ENCODE peak calls at places on chromosomes 6 and 20, in five cellular contexts. One of them, this sample, is unnamed.

GRCh38 chr6:37218501-37218900 is 39.1 kb upstream of the TBC1D22B start:
- DNase-seq in HTR-8/SVneo: no peak
- DNase-seq in T-cell: no peak
- DNase-seq in heart right ventricle: no peak
- DNase-seq in stimulated activated CD4-positive, alpha-beta T cell treated with anti-CD3 and anti-CD28 coated beads, Interleukin-12 subunit alpha, Interleukin-12 subunit beta, amount 100 ng/mL, for 48 hours: no peak
- DNase-seq in this sample: peak

GRCh38 chr20:36366623-36367369 is 60.7 kb downstream of the DLGAP4 start:
- DNase-seq in stimulated activated CD4-positive, alpha-beta T cell treated with anti-CD3 and anti-CD28 coated beads, Interleukin-12 subunit alpha, Interleukin-12 subunit beta, amount 100 ng/mL, for 48 hours: no peak
- DNase-seq in heart right ventricle: no peak
- DNase-seq in T-cell: no peak
- DNase-seq in HTR-8/SVneo: no peak
- DNase-seq in this sample: no peak

GRCh38 chr6:11232968-11233626 is 629 bp upstream of the NEDD9 start:
- DNase-seq in T-cell: no peak
- DNase-seq in HTR-8/SVneo: peak
- DNase-seq in heart right ventricle: no peak
- DNase-seq in stimulated activated CD4-positive, alpha-beta T cell treated with anti-CD3 and anti-CD28 coated beads, Interleukin-12 subunit alpha, Interleukin-12 subunit beta, amount 100 ng/mL, for 48 hours: no peak
- DNase-seq in this sample: peak

GRCh38 chr6:30626484-30627366 is at the start of gene ATAT1:
- DNase-seq in heart right ventricle: peak
- DNase-seq in HTR-8/SVneo: peak
- DNase-seq in T-cell: peak
- DNase-seq in stimulated activated CD4-positive, alpha-beta T cell treated with anti-CD3 and anti-CD28 coated beads, Interleukin-12 subunit alpha, Interleukin-12 subunit beta, amount 100 ng/mL, for 48 hours: peak
- DNase-seq in this sample: peak

GRCh38 chr20:50027611-50028105 is 44.9 kb downstream of the SNAI1 start:
- DNase-seq in heart right ventricle: peak
- DNase-seq in HTR-8/SVneo: peak
- DNase-seq in stimulated activated CD4-positive, alpha-beta T cell treated with anti-CD3 and anti-CD28 coated beads, Interleukin-12 subunit alpha, Interleukin-12 subunit beta, amount 100 ng/mL, for 48 hours: no peak
- DNase-seq in T-cell: no peak
- DNase-seq in this sample: peak

GRCh38 chr6:142373268-142374089 is 71.7 kb downstream of the ADGRG6 start:
- DNase-seq in HTR-8/SVneo: no peak
- DNase-seq in T-cell: no peak
- DNase-seq in stimulated activated CD4-positive, alpha-beta T cell treated with anti-CD3 and anti-CD28 coated beads, Interleukin-12 subunit alpha, Interleukin-12 subunit beta, amount 100 ng/mL, for 48 hours: no peak
- DNase-seq in heart right ventricle: no peak
- DNase-seq in this sample: no peak

GRCh38 chr6:158328446-158328845 is 16.2 kb downstream of the TULP4 start:
- DNase-seq in HTR-8/SVneo: no peak
- DNase-seq in T-cell: no peak
- DNase-seq in heart right ventricle: no peak
- DNase-seq in stimulated activated CD4-positive, alpha-beta T cell treated with anti-CD3 and anti-CD28 coated beads, Interleukin-12 subunit alpha, Interleukin-12 subunit beta, amount 100 ng/mL, for 48 hours: no peak
- DNase-seq in this sample: no peak

GRCh38 chr6:86856937-86857563 is 80.3 kb upstream of the HTR1E start:
- DNase-seq in stimulated activated CD4-positive, alpha-beta T cell treated with anti-CD3 and anti-CD28 coated beads, Interleukin-12 subunit alpha, Interleukin-12 subunit beta, amount 100 ng/mL, for 48 hours: peak
- DNase-seq in heart right ventricle: no peak
- DNase-seq in HTR-8/SVneo: peak
- DNase-seq in T-cell: no peak
- DNase-seq in this sample: peak

GRCh38 chr20:1462001-1462400 is 4.6 kb downstream of the NSFL1C start:
- DNase-seq in stimulated activated CD4-positive, alpha-beta T cell treated with anti-CD3 and anti-CD28 coated beads, Interleukin-12 subunit alpha, Interleukin-12 subunit beta, amount 100 ng/mL, for 48 hours: no peak
- DNase-seq in HTR-8/SVneo: no peak
- DNase-seq in T-cell: no peak
- DNase-seq in heart right ventricle: no peak
- DNase-seq in this sample: no peak

GRCh38 chr6:105641507-105641906 is 238.6 kb upstream of the PREP start:
- DNase-seq in stimulated activated CD4-positive, alpha-beta T cell treated with anti-CD3 and anti-CD28 coated beads, Interleukin-12 subunit alpha, Interleukin-12 subunit beta, amount 100 ng/mL, for 48 hours: no peak
- DNase-seq in T-cell: no peak
- DNase-seq in heart right ventricle: no peak
- DNase-seq in HTR-8/SVneo: no peak
- DNase-seq in this sample: no peak

GRCh38 chr6:3231213-3232016 is 4.0 kb upstream of the TUBB2B start:
- DNase-seq in HTR-8/SVneo: peak
- DNase-seq in heart right ventricle: no peak
- DNase-seq in stimulated activated CD4-positive, alpha-beta T cell treated with anti-CD3 and anti-CD28 coated beads, Interleukin-12 subunit alpha, Interleukin-12 subunit beta, amount 100 ng/mL, for 48 hours: no peak
- DNase-seq in T-cell: no peak
- DNase-seq in this sample: peak

GRCh38 chr20:37801921-37802320 is 101.0 kb upstream of the VSTM2L start:
- DNase-seq in T-cell: no peak
- DNase-seq in heart right ventricle: no peak
- DNase-seq in stimulated activated CD4-positive, alpha-beta T cell treated with anti-CD3 and anti-CD28 coated beads, Interleukin-12 subunit alpha, Interleukin-12 subunit beta, amount 100 ng/mL, for 48 hours: no peak
- DNase-seq in HTR-8/SVneo: no peak
- DNase-seq in this sample: peak

GRCh38 chr20:63536241-63536977 is 767 bp downstream of the PTK6 start:
- DNase-seq in heart right ventricle: peak
- DNase-seq in stimulated activated CD4-positive, alpha-beta T cell treated with anti-CD3 and anti-CD28 coated beads, Interleukin-12 subunit alpha, Interleukin-12 subunit beta, amount 100 ng/mL, for 48 hours: no peak
- DNase-seq in HTR-8/SVneo: no peak
- DNase-seq in T-cell: no peak
- DNase-seq in this sample: peak

GRCh38 chr6:25922301-25922700 is 8.2 kb downstream of the SLC17A2 start:
- DNase-seq in stimulated activated CD4-positive, alpha-beta T cell treated with anti-CD3 and anti-CD28 coated beads, Interleukin-12 subunit alpha, Interleukin-12 subunit beta, amount 100 ng/mL, for 48 hours: no peak
- DNase-seq in HTR-8/SVneo: no peak
- DNase-seq in heart right ventricle: no peak
- DNase-seq in T-cell: no peak
- DNase-seq in this sample: no peak

GRCh38 chr6:135182993-135183531 is 2.0 kb downstream of the MYB start:
- DNase-seq in HTR-8/SVneo: peak
- DNase-seq in stimulated activated CD4-positive, alpha-beta T cell treated with anti-CD3 and anti-CD28 coated beads, Interleukin-12 subunit alpha, Interleukin-12 subunit beta, amount 100 ng/mL, for 48 hours: peak
- DNase-seq in heart right ventricle: no peak
- DNase-seq in T-cell: no peak
- DNase-seq in this sample: no peak

GRCh38 chr20:38730167-38730988 is 6.1 kb downstream of the SLC32A1 start:
- DNase-seq in stimulated activated CD4-positive, alpha-beta T cell treated with anti-CD3 and anti-CD28 coated beads, Interleukin-12 subunit alpha, Interleukin-12 subunit beta, amount 100 ng/mL, for 48 hours: no peak
- DNase-seq in HTR-8/SVneo: no peak
- DNase-seq in heart right ventricle: no peak
- DNase-seq in T-cell: no peak
- DNase-seq in this sample: no peak

GRCh38 chr20:33977535-33977934 is 16.2 kb upstream of the RALY start:
- DNase-seq in heart right ventricle: no peak
- DNase-seq in T-cell: no peak
- DNase-seq in HTR-8/SVneo: no peak
- DNase-seq in stimulated activated CD4-positive, alpha-beta T cell treated with anti-CD3 and anti-CD28 coated beads, Interleukin-12 subunit alpha, Interleukin-12 subunit beta, amount 100 ng/mL, for 48 hours: no peak
- DNase-seq in this sample: no peak

GRCh38 chr6:39791311-39791710 is 865 bp upstream of the DAAM2 start:
- DNase-seq in HTR-8/SVneo: no peak
- DNase-seq in T-cell: no peak
- DNase-seq in heart right ventricle: no peak
- DNase-seq in stimulated activated CD4-positive, alpha-beta T cell treated with anti-CD3 and anti-CD28 coated beads, Interleukin-12 subunit alpha, Interleukin-12 subunit beta, amount 100 ng/mL, for 48 hours: no peak
- DNase-seq in this sample: no peak

GRCh38 chr20:49942303-49942702 is 6.1 kb downstream of the RNF114 start:
- DNase-seq in HTR-8/SVneo: no peak
- DNase-seq in heart right ventricle: no peak
- DNase-seq in T-cell: no peak
- DNase-seq in stimulated activated CD4-positive, alpha-beta T cell treated with anti-CD3 and anti-CD28 coated beads, Interleukin-12 subunit alpha, Interleukin-12 subunit beta, amount 100 ng/mL, for 48 hours: no peak
- DNase-seq in this sample: no peak

GRCh38 chr6:91646649-91647048 is 1059.8 kb upstream of the MAP3K7 start:
- DNase-seq in T-cell: no peak
- DNase-seq in HTR-8/SVneo: no peak
- DNase-seq in heart right ventricle: no peak
- DNase-seq in stimulated activated CD4-positive, alpha-beta T cell treated with anti-CD3 and anti-CD28 coated beads, Interleukin-12 subunit alpha, Interleukin-12 subunit beta, amount 100 ng/mL, for 48 hours: no peak
- DNase-seq in this sample: no peak

GRCh38 chr20:50655325-50655880 is 35.9 kb downstream of the RIPOR3 start:
- DNase-seq in stimulated activated CD4-positive, alpha-beta T cell treated with anti-CD3 and anti-CD28 coated beads, Interleukin-12 subunit alpha, Interleukin-12 subunit beta, amount 100 ng/mL, for 48 hours: no peak
- DNase-seq in HTR-8/SVneo: no peak
- DNase-seq in heart right ventricle: peak
- DNase-seq in T-cell: no peak
- DNase-seq in this sample: no peak

GRCh38 chr20:48222595-48223180 is 437.4 kb upstream of the SULF2 start:
- DNase-seq in T-cell: no peak
- DNase-seq in HTR-8/SVneo: no peak
- DNase-seq in stimulated activated CD4-positive, alpha-beta T cell treated with anti-CD3 and anti-CD28 coated beads, Interleukin-12 subunit alpha, Interleukin-12 subunit beta, amount 100 ng/mL, for 48 hours: no peak
- DNase-seq in heart right ventricle: no peak
- DNase-seq in this sample: no peak

GRCh38 chr6:146990284-146990683 is 213.9 kb upstream of the STXBP5 start:
- DNase-seq in T-cell: no peak
- DNase-seq in stimulated activated CD4-positive, alpha-beta T cell treated with anti-CD3 and anti-CD28 coated beads, Interleukin-12 subunit alpha, Interleukin-12 subunit beta, amount 100 ng/mL, for 48 hours: no peak
- DNase-seq in HTR-8/SVneo: peak
- DNase-seq in heart right ventricle: no peak
- DNase-seq in this sample: peak

GRCh38 chr6:79733388-79733787 is 102.3 kb downstream of the SH3BGRL2 start:
- DNase-seq in stimulated activated CD4-positive, alpha-beta T cell treated with anti-CD3 and anti-CD28 coated beads, Interleukin-12 subunit alpha, Interleukin-12 subunit beta, amount 100 ng/mL, for 48 hours: no peak
- DNase-seq in heart right ventricle: no peak
- DNase-seq in HTR-8/SVneo: no peak
- DNase-seq in T-cell: no peak
- DNase-seq in this sample: no peak